ENCODE peak calls at places on chromosome 1, in ten cellular contexts. W is NCI-H524 treated with DMSO at 0.1 percent for 48 hours; R is HT-29; Q is neural crest cell; G is foreskin fibroblast; C is AG10803; E is mammary epithelial cell; L is fibroblast of mammary gland; N is T-helper 9 cell; V is stimulated activated CD4-positive, alpha-beta T cell treated with anti-CD3 and anti-CD28 coated beads, Interleukin-12 subunit alpha, Interleukin-12 subunit beta, amount 100 ng/mL, for 4 hours. J is an unnamed sample.

GRCh38 chr1:208242829-208243521 is 1.2 kb downstream of the PLXNA2 start:
- DNase-seq in W (no peak), R (peak), Q (no peak), G (peak), C (no peak), E (peak), L (peak), N (no peak), V (peak), J (no peak)

GRCh38 chr1:183537405-183537804 is 52.9 kb downstream of the NCF2 start:
- DNase-seq in W (no peak), R (no peak), Q (no peak), G (no peak), C (no peak), E (no peak), L (no peak), N (no peak), V (no peak), J (no peak)

GRCh38 chr1:17833661-17834501 is 78.7 kb downstream of the ACTL8 start:
- DNase-seq in W (no peak), R (no peak), Q (no peak), G (no peak), C (no peak), E (no peak), L (no peak), N (no peak), V (no peak), J (no peak)

GRCh38 chr1:180116964-180117763 is 37.5 kb upstream of the QSOX1 start:
- DNase-seq in W (no peak), R (no peak), Q (no peak), G (peak), C (no peak), E (peak), L (no peak), N (no peak), V (no peak), J (no peak)

GRCh38 chr1:63148825-63149645 is 173.3 kb upstream of the FOXD3 start:
- DNase-seq in W (no peak), R (peak), Q (peak), G (peak), C (peak), E (peak), L (peak), N (no peak), V (no peak), J (peak)

GRCh38 chr1:68375919-68376318 is 73.8 kb downstream of the RPE65 start:
- DNase-seq in W (no peak), R (no peak), Q (no peak), G (peak), C (no peak), E (no peak), L (peak), N (no peak), V (no peak), J (peak)

GRCh38 chr1:173355281-173356031 is 121.7 kb upstream of the PRDX6 start:
- DNase-seq in W (no peak), R (no peak), Q (no peak), G (no peak), C (no peak), E (no peak), L (peak), N (no peak), V (no peak), J (no peak)

GRCh38 chr1:155125511-155125945 is 2.1 kb upstream of the EFNA1 start:
- DNase-seq in W (no peak), R (no peak), Q (no peak), G (no peak), C (no peak), E (peak), L (no peak), N (no peak), V (no peak), J (no peak)

GRCh38 chr1:32501865-32502264 is 37.0 kb downstream of the ZBTB8B start:
- DNase-seq in W (no peak), R (no peak), Q (no peak), G (no peak), C (no peak), E (no peak), L (no peak), N (no peak), V (no peak), J (no peak)

GRCh38 chr1:217482356-217483102 is 148.4 kb downstream of the GPATCH2 start:
- DNase-seq in W (no peak), R (no peak), Q (no peak), G (peak), C (peak), E (peak), L (peak), N (no peak), V (peak), J (peak)

J was measured in stromal cell of bone marrow.